ENCODE peak calls at places on chromosomes 12 and 14, in six cellular contexts. D is IMR-90, E is fibroblast of the aortic adventitia, J is upper lobe of right lung, T is AG10803, P is heart right ventricle. A is an unnamed sample.

GRCh38 chr12:68319988-68320623 is 12.1 kb downstream of the MDM1 start:
- DNase-seq in D (peak), E (peak), J (no peak), T (peak), P (peak), A (peak)

GRCh38 chr14:47269788-47270492 is 405.5 kb downstream of the MDGA2 start:
- DNase-seq in D (no peak), E (peak), J (no peak), T (no peak), P (no peak), A (no peak)

GRCh38 chr12:16019131-16019530 is 108.0 kb downstream of the DERA start:
- DNase-seq in D (peak), E (peak), J (no peak), T (peak), P (no peak), A (no peak)

GRCh38 chr12:64610092-64610659 is at the start of gene RASSF3:
- DNase-seq in D (peak), E (peak), J (peak), T (peak), P (peak), A (peak)

GRCh38 chr12:29714966-29715365 is 68.8 kb downstream of the TMTC1 start:
- DNase-seq in D (no peak), E (no peak), J (no peak), T (no peak), P (no peak), A (no peak)

GRCh38 chr12:109775172-109775881 is 57.9 kb downstream of the TRPV4 start:
- DNase-seq in D (peak), E (peak), J (peak), T (peak), P (peak), A (peak)

GRCh38 chr14:66790101-66790500 is 282.2 kb downstream of the GPHN start:
- DNase-seq in D (no peak), E (no peak), J (no peak), T (no peak), P (no peak), A (no peak)

GRCh38 chr12:71440393-71441349 is 1.1 kb downstream of the LGR5 start:
- DNase-seq in D (no peak), E (no peak), J (peak), T (no peak), P (no peak), A (peak)

GRCh38 chr12:48956279-48957140 is 777 bp downstream of the ARF3 start:
- DNase-seq in D (peak), E (peak), J (peak), T (peak), P (peak), A (peak)

GRCh38 chr14:74637184-74637562 is 25.1 kb upstream of the LTBP2 start:
- DNase-seq in D (no peak), E (no peak), J (no peak), T (no peak), P (no peak), A (no peak)

GRCh38 chr14:59803052-59803451 is 67.5 kb downstream of the RTN1 start:
- DNase-seq in D (no peak), E (no peak), J (no peak), T (no peak), P (no peak), A (peak)

GRCh38 chr12:85949253-85949652 is 75.2 kb downstream of the NTS start:
- DNase-seq in D (no peak), E (no peak), J (no peak), T (no peak), P (no peak), A (no peak)

GRCh38 chr12:104682790-104683279 is 226.1 kb downstream of the CHST11 start:
- DNase-seq in D (no peak), E (no peak), J (no peak), T (no peak), P (no peak), A (no peak)

GRCh38 chr12:91913651-91914050 is 232.0 kb downstream of the BTG1 start:
- DNase-seq in D (no peak), E (no peak), J (no peak), T (no peak), P (no peak), A (no peak)

GRCh38 chr12:25266522-25266921 is 15.8 kb upstream of the KRAS start:
- DNase-seq in D (peak), E (peak), J (no peak), T (peak), P (no peak), A (no peak)

GRCh38 chr12:115871714-115872113 is 405.8 kb downstream of the MED13L start:
- DNase-seq in D (peak), E (peak), J (no peak), T (peak), P (no peak), A (peak)

GRCh38 chr12:94618995-94619695 is 31.2 kb downstream of the TMCC3 start:
- DNase-seq in D (peak), E (peak), J (no peak), T (peak), P (no peak), A (peak)

GRCh38 chr12:113040722-113041168 is 15.8 kb upstream of the DTX1 start:
- DNase-seq in D (peak), E (peak), J (peak), T (peak), P (peak), A (peak)

GRCh38 chr12:110661337-110661972 is 27.5 kb downstream of the HVCN1 start:
- DNase-seq in D (no peak), E (no peak), J (peak), T (no peak), P (peak), A (no peak)

GRCh38 chr12:92108651-92109050 is 37.0 kb downstream of the BTG1 start:
- DNase-seq in D (peak), E (peak), J (no peak), T (peak), P (peak), A (peak)

GRCh38 chr14:21077672-21078071 is 7.6 kb downstream of the ARHGEF40 start:
- DNase-seq in D (no peak), E (no peak), J (no peak), T (no peak), P (no peak), A (no peak)

GRCh38 chr12:109510196-109510595 is 32.8 kb downstream of the UBE3B start:
- DNase-seq in D (no peak), E (no peak), J (no peak), T (no peak), P (peak), A (no peak)

GRCh38 chr12:57940915-57941164 is 527 bp upstream of the ATP23 start:
- DNase-seq in D (no peak), E (no peak), J (no peak), T (no peak), P (no peak), A (no peak)

GRCh38 chr12:51371295-51371953 is 19.8 kb downstream of the GALNT6 start:
- DNase-seq in D (peak), E (peak), J (no peak), T (peak), P (peak), A (peak)

GRCh38 chr14:65566820-65567522 is 154.4 kb downstream of the FUT8 start:
- DNase-seq in D (no peak), E (no peak), J (no peak), T (no peak), P (no peak), A (no peak)

GRCh38 chr14:21556378-21557083 is 23.3 kb downstream of the OR10G3 start:
- DNase-seq in D (no peak), E (no peak), J (no peak), T (no peak), P (no peak), A (no peak)

GRCh38 chr14:61477845-61478438 is 156.6 kb downstream of the PRKCH start:
- DNase-seq in D (peak), E (no peak), J (peak), T (peak), P (peak), A (peak)

GRCh38 chr14:61553730-61554641 is 141.3 kb upstream of the HIF1A start:
- DNase-seq in D (peak), E (peak), J (no peak), T (peak), P (no peak), A (peak)

GRCh38 chr14:23580948-23581281 is 2.3 kb upstream of the JPH4 start:
- DNase-seq in D (no peak), E (no peak), J (no peak), T (no peak), P (no peak), A (no peak)

GRCh38 chr14:23579739-23580138 is 1.1 kb upstream of the JPH4 start:
- DNase-seq in D (no peak), E (no peak), J (no peak), T (no peak), P (no peak), A (no peak)

GRCh38 chr14:23578560-23579310 is at the start of gene JPH4:
- DNase-seq in D (no peak), E (no peak), J (no peak), T (no peak), P (no peak), A (no peak)

GRCh38 chr14:23579311-23579630 is 681 bp upstream of the JPH4 start:
- DNase-seq in D (no peak), E (no peak), J (no peak), T (no peak), P (no peak), A (no peak)

DNA sequence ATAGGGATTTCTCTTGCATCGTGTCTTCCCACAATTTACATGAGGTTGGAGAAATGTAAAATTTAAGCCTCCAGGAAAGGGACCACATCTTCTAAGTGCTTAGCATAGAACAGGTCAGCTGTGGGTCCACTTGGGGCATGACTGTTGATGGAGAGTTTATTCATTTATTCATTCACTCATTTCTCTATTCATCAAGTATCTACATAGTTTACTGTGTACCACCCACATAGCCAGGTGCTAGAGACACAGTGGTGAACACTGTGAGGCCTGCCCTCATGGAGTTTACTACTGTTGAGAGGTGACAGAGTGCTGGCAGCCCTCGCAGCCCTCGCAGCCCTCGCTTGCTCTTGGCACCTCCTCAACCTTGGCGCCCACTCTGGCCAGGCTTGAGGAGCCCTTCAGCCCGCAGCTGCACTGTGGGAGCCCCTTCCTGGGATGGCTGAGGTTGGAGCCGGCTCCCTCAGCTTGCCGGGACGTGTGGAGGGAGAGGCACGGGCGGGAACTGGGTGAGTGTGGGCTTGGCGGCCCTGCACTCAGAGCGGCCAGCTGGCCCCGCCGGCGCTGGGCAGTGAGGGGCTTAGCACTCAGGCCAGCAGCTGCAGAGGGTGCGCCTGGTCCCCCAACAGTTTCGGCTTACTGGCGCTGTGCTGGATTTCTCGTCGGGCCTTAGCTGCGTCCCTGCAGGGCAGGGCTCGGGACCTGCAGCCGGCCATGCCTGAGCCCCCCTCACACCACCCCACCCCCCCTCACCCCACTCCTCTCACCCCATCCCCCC is 1.7 kb upstream of the JPH4 start:
- DNase-seq in D (no peak), E (no peak), J (no peak), T (no peak), P (no peak), A (no peak)
- TF ChIP-seq CTCF in D (no peak), E (no peak), J (no peak), T (no peak), P (no peak), A (no peak)

GRCh38 chr12:53267309-53268008 is 640 bp upstream of the ESPL1 start:
- DNase-seq in D (no peak), E (no peak), J (no peak), T (no peak), P (no peak), A (no peak)
- H3K4me3 ChIP-seq in D (peak), E (peak), J (peak), T (peak), P (peak), A (peak)

DNA sequence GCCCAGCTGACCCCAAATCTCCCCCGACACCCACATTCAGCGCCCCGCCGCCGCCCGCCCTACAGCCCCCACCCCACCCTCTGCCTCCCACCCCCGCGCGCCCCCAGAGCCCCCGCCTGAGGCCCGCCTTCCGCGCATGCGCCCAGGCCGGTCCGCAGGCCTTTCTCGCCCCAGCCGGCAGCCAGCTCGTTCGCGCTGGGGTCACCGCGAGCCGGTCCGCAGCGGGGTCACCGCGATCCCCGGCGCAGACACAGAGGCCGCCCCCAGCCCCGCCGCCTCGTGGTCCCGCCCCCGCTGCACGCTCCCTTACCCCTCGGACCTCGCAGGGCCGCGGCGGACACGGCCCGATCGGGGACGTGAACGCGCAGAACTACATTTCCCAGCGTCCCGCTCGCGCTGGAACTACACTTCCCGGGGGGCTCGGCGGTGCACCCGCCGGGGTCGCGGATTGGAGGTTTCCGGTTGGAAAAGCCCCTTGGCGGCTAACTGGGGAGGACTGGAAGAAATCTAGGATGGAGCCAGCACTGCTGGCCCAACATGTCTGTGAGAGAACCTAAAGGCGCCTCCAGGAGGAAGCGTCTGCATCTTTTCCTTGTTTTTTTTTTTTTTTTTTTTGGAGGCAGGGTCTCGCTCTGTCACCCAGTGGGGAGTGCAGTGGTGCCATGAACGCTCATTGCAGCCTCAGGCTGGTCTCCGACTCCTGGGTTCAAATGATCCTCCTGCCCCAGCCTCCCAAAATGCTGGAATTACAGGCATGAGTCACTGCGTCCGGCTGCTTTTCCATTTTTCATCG is at the start of gene ZNF605:
- DNase-seq in D (peak), E (peak), J (peak), T (peak), P (peak), A (peak)
- TF ChIP-seq CTCF in D (no peak), E (no peak), J (no peak), T (no peak), P (no peak), A (no peak)

GRCh38 chr12:47360771-47361388 is 281.1 kb upstream of the AMIGO2 start:
- DNase-seq in D (no peak), E (no peak), J (no peak), T (no peak), P (peak), A (no peak)
- H3K4me3 ChIP-seq in D (no peak), E (no peak), J (no peak), T (no peak), P (no peak), A (no peak)

DNA sequence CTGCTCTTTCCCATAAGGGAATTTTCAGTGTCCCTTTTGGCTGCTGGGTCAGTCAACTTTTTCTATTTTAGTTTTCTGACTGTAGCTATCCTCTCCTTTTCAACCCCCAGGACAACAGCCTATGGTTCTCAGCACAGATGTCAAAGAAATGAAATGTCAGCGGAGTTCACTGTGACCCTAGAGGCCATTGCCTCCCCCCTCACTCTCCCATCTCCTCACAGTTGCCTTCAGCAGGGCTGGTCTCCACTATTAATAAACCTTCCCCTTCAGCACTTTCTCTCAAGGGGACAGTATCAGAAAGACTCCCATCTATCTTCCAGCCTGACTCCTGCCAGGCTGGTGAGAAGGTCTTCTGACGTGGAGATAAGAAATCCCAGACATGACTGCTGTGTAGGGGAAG is 137.1 kb upstream of the WSCD2 start:
- DNase-seq in D (no peak), E (no peak), J (no peak), T (no peak), P (no peak), A (no peak)
- TF ChIP-seq CTCF in D (no peak), E (no peak), J (no peak), T (no peak), P (no peak), A (no peak)

DNA sequence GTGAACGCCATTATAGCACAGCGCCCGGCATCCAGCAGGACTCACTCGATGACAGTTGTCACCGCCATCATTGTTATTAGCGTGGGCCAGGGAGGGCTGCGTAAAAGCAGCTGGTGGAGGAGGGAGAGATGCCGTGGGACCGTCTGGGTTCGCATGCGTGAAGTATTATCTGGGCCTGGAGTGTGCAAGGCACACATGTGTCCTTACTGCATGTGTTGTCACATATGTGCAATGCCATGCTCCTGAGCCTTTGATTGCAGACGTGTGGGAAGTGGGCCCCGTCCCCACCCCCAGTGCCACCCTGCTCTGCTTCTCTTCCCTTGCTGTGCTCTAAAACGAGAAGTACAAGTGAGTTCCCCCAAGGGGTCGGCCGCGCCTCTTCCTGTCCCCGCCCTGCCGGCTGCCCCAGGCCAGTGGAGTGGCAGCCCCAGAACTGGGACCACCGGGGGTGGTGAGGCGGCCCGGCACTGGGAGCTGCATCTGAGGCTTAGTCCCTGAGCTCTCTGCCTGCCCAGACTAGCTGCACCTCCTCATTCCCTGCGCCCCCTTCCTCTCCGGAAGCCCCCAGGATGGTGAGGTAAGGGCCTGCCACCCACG is at the start of gene PTPN6:
- DNase-seq in D (no peak), E (no peak), J (peak), T (no peak), P (no peak), A (no peak)
- H3K4me3 ChIP-seq in D (no peak), E (no peak), J (peak), T (no peak), P (no peak), A (no peak)